ENCODE peak calls at places on chromosomes 3 and 15, in six cellular contexts. O is heart right ventricle, V is fibroblast of lung, W is NT2/D1, X is tibial artery, Z is IMR-90. L is an unnamed sample.

GRCh38 chr3:114732353-114732752 is 414.7 kb downstream of the ZBTB20 start:
- DNase-seq in O (no peak), Z (no peak), W (no peak), V (no peak), X (no peak), L (no peak)

GRCh38 chr3:116065496-116065895 is 379.8 kb downstream of the LSAMP start:
- DNase-seq in X (no peak), O (no peak), V (no peak), W (no peak), Z (no peak), L (no peak)

GRCh38 chr3:46716461-46717441 is 918 bp downstream of the PRSS50 start:
- DNase-seq in X (peak; percentile 46), V (no peak), Z (no peak), O (peak; percentile 7), W (no peak), L (no peak)

GRCh38 chr3:72803573-72803972 is 44.7 kb downstream of the SHQ1 start:
- DNase-seq in W (no peak), O (no peak), Z (no peak), X (no peak), V (no peak), L (no peak)

GRCh38 chr3:197753263-197753662 is 3.6 kb downstream of the FYTTD1 start:
- DNase-seq in V (no peak), W (no peak), X (no peak), Z (no peak), O (no peak), L (peak; percentile 35)

GRCh38 chr15:87724330-87724729 is 532.2 kb downstream of the NTRK3 start:
- DNase-seq in X (peak; percentile 66), O (no peak), V (no peak), W (no peak), Z (no peak), L (no peak)

GRCh38 chr15:34358367-34358766 is 8.6 kb downstream of the LPCAT4 start:
- DNase-seq in Z (no peak), V (no peak), O (no peak), W (no peak), X (no peak), L (no peak)

GRCh38 chr3:142445816-142446254 is 2.0 kb downstream of the XRN1 start:
- DNase-seq in W (no peak), V (peak; percentile 50), Z (peak; percentile 53), X (no peak), O (no peak), L (peak; percentile 56)

GRCh38 chr15:93274276-93274675 is 185.3 kb upstream of the RGMA start:
- DNase-seq in V (no peak), W (peak; percentile 15), Z (no peak), X (no peak), O (no peak), L (no peak)

GRCh38 chr3:106215047-106215446 is 346.2 kb upstream of the CBLB start:
- DNase-seq in O (no peak), Z (peak; percentile 63), V (no peak), X (no peak), W (no peak), L (peak; percentile 18)

DNA sequence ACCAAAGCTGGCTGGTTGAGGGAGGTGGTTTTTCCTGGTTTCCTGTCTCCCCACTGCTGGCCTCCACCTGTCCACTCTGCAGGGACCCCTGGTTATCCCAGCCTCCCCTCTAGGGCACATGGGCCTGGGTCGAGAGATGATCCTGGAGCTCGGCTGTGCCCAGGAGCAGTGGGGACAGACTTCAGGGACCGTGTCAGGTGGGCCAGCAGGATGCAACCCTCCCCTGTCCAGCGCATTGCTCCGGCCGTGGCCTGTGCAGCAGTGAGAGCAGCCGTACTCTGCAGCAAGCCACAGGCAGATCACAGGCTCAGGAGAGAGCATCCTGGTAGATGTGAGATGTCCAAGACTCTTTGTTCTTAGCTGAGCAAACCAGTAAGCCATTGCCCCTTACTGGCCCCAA is 92.5 kb upstream of the RPL32 start:
- DNase-seq in Z (no peak), O (no peak), X (no peak), W (no peak), V (no peak), L (no peak)
- H3K36me3 ChIP-seq in Z (peaks cover 42% of the 10 kb centered on the region), O (peaks cover 51% of the 10 kb centered on the region), X (peaks cover 15% of the 10 kb centered on the region), W (peaks cover 95% of the 10 kb centered on the region), V (peaks cover 6% of the 10 kb centered on the region), L (peaks cover 36% of the 10 kb centered on the region)

GRCh38 chr15:43153269-43153668 is 19.9 kb downstream of the TMEM62 start:
- DNase-seq in W (no peak), X (no peak), Z (no peak), V (no peak), O (no peak), L (no peak)
- H3K36me3 ChIP-seq in W (no peaks in the 10 kb centered on the region), X (peaks cover 66% of the 10 kb centered on the region), Z (peaks cover 8% of the 10 kb centered on the region), V (no peaks in the 10 kb centered on the region), O (peaks cover 99% of the 10 kb centered on the region), L (no peaks in the 10 kb centered on the region)

GRCh38 chr3:127350172-127351050 is 62.6 kb upstream of the PRR20G start:
- DNase-seq in Z (no peak), X (no peak), V (no peak), W (no peak), O (no peak), L (no peak)
- H3K36me3 ChIP-seq in Z (no peaks in the 10 kb centered on the region), X (no peaks in the 10 kb centered on the region), V (no peaks in the 10 kb centered on the region), W (no peaks in the 10 kb centered on the region), O (no peaks in the 10 kb centered on the region), L (no peaks in the 10 kb centered on the region)

GRCh38 chr3:31622636-31623288 is 90.0 kb downstream of the STT3B start:
- DNase-seq in V (no peak), O (no peak), Z (no peak), W (no peak), X (no peak), L (no peak)
- H3K36me3 ChIP-seq in V (peaks cover 3% of the 10 kb centered on the region), O (peaks cover 83% of the 10 kb centered on the region), Z (peaks cover 11% of the 10 kb centered on the region), W (peaks cover 63% of the 10 kb centered on the region), X (peaks cover 37% of the 10 kb centered on the region), L (peaks cover 96% of the 10 kb centered on the region)

GRCh38 chr15:91007266-91007665 is 12.9 kb upstream of the PRC1 start:
- DNase-seq in O (no peak), Z (no peak), X (no peak), V (no peak), W (no peak), L (no peak)
- H3K36me3 ChIP-seq in O (peaks cover 100% of the 10 kb centered on the region), Z (peaks cover 53% of the 10 kb centered on the region), X (peaks cover 80% of the 10 kb centered on the region), V (peaks cover 9% of the 10 kb centered on the region), W (peaks cover 84% of the 10 kb centered on the region), L (peaks cover 93% of the 10 kb centered on the region)

GRCh38 chr15:77001966-77002365 is 7.0 kb downstream of the PSTPIP1 start:
- DNase-seq in W (no peak), V (no peak), X (peak; percentile 34), Z (no peak), O (no peak), L (no peak)
- H3K36me3 ChIP-seq in W (no peaks in the 10 kb centered on the region), V (no peaks in the 10 kb centered on the region), X (no peaks in the 10 kb centered on the region), Z (no peaks in the 10 kb centered on the region), O (no peaks in the 10 kb centered on the region), L (no peaks in the 10 kb centered on the region)

GRCh38 chr3:15682766-15683165 is 81.2 kb downstream of the BTD start:
- DNase-seq in V (peak; percentile 78), Z (peak; percentile 57), O (no peak), X (no peak), W (no peak), L (peak; percentile 85)
- H3K36me3 ChIP-seq in V (peaks cover 15% of the 10 kb centered on the region), Z (peaks cover 38% of the 10 kb centered on the region), O (peaks cover 55% of the 10 kb centered on the region), X (peaks cover 21% of the 10 kb centered on the region), W (peaks cover 40% of the 10 kb centered on the region), L (peaks cover 88% of the 10 kb centered on the region)

GRCh38 chr3:45008117-45008516 is 18.0 kb upstream of the CLEC3B start:
- DNase-seq in W (no peak), V (peak; percentile 32), Z (peak; percentile 79), X (no peak), O (no peak), L (peak; percentile 35)
- H3K36me3 ChIP-seq in W (peaks cover 75% of the 10 kb centered on the region), V (peaks cover 9% of the 10 kb centered on the region), Z (peaks cover 14% of the 10 kb centered on the region), X (peaks cover 14% of the 10 kb centered on the region), O (peaks cover 49% of the 10 kb centered on the region), L (peaks cover 53% of the 10 kb centered on the region)

GRCh38 chr3:49984424-49984823 is 44.5 kb downstream of the RBM6 start:
- DNase-seq in O (no peak), Z (no peak), X (no peak), V (no peak), W (no peak), L (no peak)
- H3K36me3 ChIP-seq in O (peaks cover 87% of the 10 kb centered on the region), Z (peaks cover 17% of the 10 kb centered on the region), X (peaks cover 3% of the 10 kb centered on the region), V (no peaks in the 10 kb centered on the region), W (peaks cover 25% of the 10 kb centered on the region), L (peaks cover 12% of the 10 kb centered on the region)